ENCODE peak calls at places on chromosomes 1 and 21, in four cellular contexts. P, Q, N and H are unnamed samples.

GRCh38 chr21:23585419-23585818 is 2021.9 kb downstream of the MRPL39 start:
- DNase-seq in P (no peak), Q (no peak), N (no peak), H (no peak)

GRCh38 chr1:40628903-40629292 is 36.6 kb downstream of the RIMS3 start:
- DNase-seq in P (no peak), Q (no peak), N (no peak), H (no peak)

GRCh38 chr1:11515403-11516300 is 36.7 kb downstream of the DISP3 start:
- DNase-seq in P (peak; percentile 10), Q (no peak), N (no peak), H (no peak)

GRCh38 chr1:97918961-97919360 is 1.9 kb downstream of the DPYD start:
- DNase-seq in P (no peak), Q (no peak), N (no peak), H (no peak)

GRCh38 chr1:168488153-168488552 is 55.6 kb downstream of the XCL2 start:
- DNase-seq in P (peak; percentile 59), Q (no peak), N (no peak), H (no peak)

GRCh38 chr1:59674605-59675004 is 140.1 kb upstream of the HOOK1 start:
- DNase-seq in P (no peak), Q (no peak), N (peak; percentile 28), H (no peak)

GRCh38 chr1:36523850-36524249 is 41.1 kb upstream of the CSF3R start:
- DNase-seq in P (no peak), Q (no peak), N (no peak), H (no peak)

GRCh38 chr1:211386931-211387330 is 60.3 kb downstream of the TRAF5 start:
- DNase-seq in P (no peak), Q (no peak), N (no peak), H (no peak)

GRCh38 chr1:203320546-203321272 is 15.4 kb downstream of the BTG2 start:
- DNase-seq in P (peak; percentile 72), Q (no peak), N (peak; percentile 87), H (no peak)

GRCh38 chr1:38615680-38616079 is 243.9 kb downstream of the RRAGC start:
- DNase-seq in P (no peak), Q (no peak), N (no peak), H (no peak)

GRCh38 chr21:31337086-31337485 is 7.0 kb downstream of the TIAM1 start:
- DNase-seq in P (no peak), Q (no peak), N (no peak), H (no peak)

GRCh38 chr1:174800221-174800791 is 199.4 kb upstream of the CACYBP start:
- DNase-seq in P (peak; percentile 38), Q (no peak), N (peak; percentile 17), H (peak; percentile 32)

GRCh38 chr1:152917794-152918193 is 9.4 kb downstream of the IVL start:
- DNase-seq in P (no peak), Q (no peak), N (no peak), H (peak; percentile 1)

GRCh38 chr21:25790122-25790951 is 55.6 kb downstream of the GABPA start:
- DNase-seq in P (no peak), Q (no peak), N (peak; percentile 19), H (peak; percentile 19)

GRCh38 chr1:29470087-29470787 is 233.9 kb downstream of the PTPRU start:
- DNase-seq in P (no peak), Q (no peak), N (no peak), H (no peak)